ENCODE peak calls at places on chromosomes 6 and 20, in four cellular contexts. D, H, O and N are unnamed samples.

GRCh38 chr20:12023169-12023795 is 105.6 kb downstream of the BTBD3 start:
- DNase-seq in D (no peak), H (no peak), O (no peak), N (peak)

GRCh38 chr6:44856495-44856878 is 469.0 kb downstream of the CDC5L start:
- DNase-seq in D (peak), H (no peak), O (no peak), N (no peak)

GRCh38 chr20:49570161-49570827 is 2.4 kb upstream of the PTGIS start:
- DNase-seq in D (no peak), H (no peak), O (no peak), N (no peak)

GRCh38 chr6:20409427-20409971 is 7.8 kb downstream of the E2F3 start:
- DNase-seq in D (no peak), H (no peak), O (no peak), N (peak)

GRCh38 chr6:45830441-45831139 is 185.1 kb downstream of the CLIC5 start:
- DNase-seq in D (no peak), H (no peak), O (no peak), N (peak)

GRCh38 chr6:136982928-136983327 is 60.8 kb downstream of the SLC35D3 start:
- DNase-seq in D (no peak), H (no peak), O (no peak), N (no peak)

GRCh38 chr6:1527098-1527497 is 82.6 kb upstream of the FOXC1 start:
- DNase-seq in D (peak), H (peak), O (no peak), N (no peak)

GRCh38 chr6:104884867-104885517 is 25.3 kb upstream of the HACE1 start:
- DNase-seq in D (no peak), H (no peak), O (no peak), N (no peak)

GRCh38 chr6:54285595-54285994 is 22.6 kb upstream of the TINAG start:
- DNase-seq in D (peak), H (no peak), O (no peak), N (no peak)

GRCh38 chr6:148577687-148578488 is 168.9 kb upstream of the UST start:
- DNase-seq in D (peak), H (peak), O (peak), N (peak)

GRCh38 chr20:61768926-61769832 is 296.5 kb downstream of the TAF4 start:
- DNase-seq in D (no peak), H (no peak), O (no peak), N (no peak)

GRCh38 chr20:37649635-37650244 is 44.1 kb upstream of the CTNNBL1 start:
- DNase-seq in D (no peak), H (no peak), O (no peak), N (no peak)

GRCh38 chr6:54515013-54515412 is 206.8 kb downstream of the TINAG start:
- DNase-seq in D (no peak), H (peak), O (no peak), N (no peak)

GRCh38 chr20:36384022-36384619 is 78.0 kb downstream of the DLGAP4 start:
- DNase-seq in D (peak), H (peak), O (no peak), N (peak)
- TF ChIP-seq CTCF in D (no peak), H (peak), O (no peak), N (no peak)

GRCh38 chr6:85451586-85452306 is 1.9 kb downstream of the NT5E start:
- DNase-seq in D (no peak), H (no peak), O (no peak), N (no peak)

GRCh38 chr6:85452441-85452881 is 2.6 kb downstream of the NT5E start:
- DNase-seq in D (peak), H (peak), O (no peak), N (no peak)

GRCh38 chr6:85449388-85449817 is 480 bp upstream of the NT5E start:
- DNase-seq in D (peak), H (peak), O (no peak), N (peak)

GRCh38 chr6:85449818-85450577 is at the start of gene NT5E:
- DNase-seq in D (peak), H (peak), O (peak), N (peak)

GRCh38 chr6:85450578-85450884 is 648 bp downstream of the NT5E start:
- DNase-seq in D (no peak), H (no peak), O (no peak), N (peak)
- TF ChIP-seq CTCF in D (no peak), H (peak), O (no peak), N (no peak)

GRCh38 chr20:25083773-25084615 is 2.1 kb upstream of the VSX1 start:
- DNase-seq in D (no peak), H (no peak), O (peak), N (peak)
- TF ChIP-seq CTCF in D (peak), H (peak), O (no peak), N (no peak)

DNA sequence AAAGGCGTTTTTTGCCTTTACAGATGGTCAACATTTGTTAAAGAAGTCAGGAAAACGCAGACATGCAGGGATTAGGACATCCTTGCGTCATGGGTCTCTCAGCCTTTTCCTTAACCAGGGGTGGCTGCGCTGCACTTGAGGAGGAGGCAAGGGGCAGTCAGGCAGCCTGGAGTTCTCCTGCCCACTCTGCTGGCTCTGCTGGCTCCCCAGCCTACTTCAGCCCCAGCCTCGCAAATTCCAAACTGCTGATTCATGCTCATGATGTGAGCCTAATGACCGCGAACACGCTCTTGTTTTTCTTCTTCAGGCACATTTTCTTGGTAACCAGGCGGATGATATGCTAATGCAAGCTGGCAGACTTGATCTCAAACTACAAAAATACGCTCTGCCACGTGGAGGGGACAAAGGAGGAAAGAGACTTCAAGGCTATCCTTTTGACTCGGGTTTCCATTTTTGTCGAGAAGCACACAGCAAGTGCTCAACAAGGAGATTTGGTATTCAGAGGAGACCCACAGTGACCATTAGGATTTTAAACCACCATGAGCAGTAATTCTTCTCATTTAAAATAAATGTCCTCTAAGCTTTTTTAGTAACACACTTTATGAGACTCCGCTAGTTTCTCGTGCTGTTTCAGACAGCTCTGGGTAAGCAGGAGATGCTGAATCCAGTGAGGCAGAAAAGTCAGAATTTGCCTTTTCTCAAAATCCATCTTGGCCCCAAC is 290.2 kb upstream of the STXBP5 start:
- DNase-seq in D (peak), H (peak), O (peak), N (no peak)
- TF ChIP-seq CTCF in D (peak), H (peak), O (no peak), N (no peak)

DNA sequence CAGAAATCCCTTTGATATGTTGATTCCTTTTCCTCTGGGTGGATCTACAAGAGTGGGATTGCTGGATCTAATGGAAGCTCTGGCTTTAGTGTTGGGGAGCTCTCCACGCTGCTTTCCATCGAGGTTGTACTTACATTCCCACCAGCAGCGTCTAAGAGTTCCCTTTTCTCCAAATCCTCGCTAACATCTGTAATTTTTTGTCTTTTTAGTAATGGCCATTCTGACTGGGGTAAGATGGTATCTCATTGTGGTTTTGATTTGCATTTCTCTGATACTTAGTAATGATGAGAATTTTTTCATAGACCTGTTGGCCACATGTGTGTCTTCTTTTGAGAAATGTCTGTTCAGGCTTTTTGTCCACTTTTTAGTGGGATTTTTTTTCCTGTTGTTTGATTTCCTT is 103.9 kb downstream of the PSMB1 start:
- DNase-seq in D (peak), H (peak), O (no peak), N (no peak)
- TF ChIP-seq CTCF in D (no peak), H (no peak), O (no peak), N (no peak)

GRCh38 chr6:11748591-11748990 is 30.0 kb downstream of the ADTRP start:
- DNase-seq in D (no peak), H (no peak), O (no peak), N (no peak)
- TF ChIP-seq CTCF in D (no peak), H (no peak), O (no peak), N (no peak)